ENCODE peak calls at places on chromosomes 6 and 20, in nine cellular contexts. U, S, K, I, O, D, B, J and Q are unnamed samples.

GRCh38 chr20:62363920-62364851 is 2.9 kb downstream of the LAMA5 start:
- DNase-seq in U (peak), S (no peak), K (no peak), I (peak), O (no peak), D (no peak), B (no peak), J (no peak), Q (peak)

GRCh38 chr20:328596-329324 is 3.4 kb downstream of the SOX12 start:
- DNase-seq in U (no peak), S (no peak), K (no peak), I (no peak), O (no peak), D (no peak), B (no peak), J (no peak), Q (peak)

GRCh38 chr20:63359937-63360849 is 956 bp downstream of the CHRNA4 start:
- DNase-seq in U (no peak), S (no peak), K (no peak), I (peak), O (no peak), D (no peak), B (no peak), J (no peak), Q (no peak)

GRCh38 chr6:169452869-169453186 is 199.2 kb upstream of the THBS2 start:
- DNase-seq in U (no peak), S (no peak), K (peak), I (no peak), O (peak), D (no peak), B (no peak), J (no peak), Q (no peak)

GRCh38 chr6:132381381-132381780 is 19.9 kb downstream of the MOXD1 start:
- DNase-seq in U (no peak), S (no peak), K (no peak), I (no peak), O (no peak), D (no peak), B (no peak), J (no peak), Q (no peak)

GRCh38 chr6:153059757-153060156 is 57.2 kb upstream of the MTRF1L start:
- DNase-seq in U (no peak), S (no peak), K (no peak), I (no peak), O (no peak), D (peak), B (no peak), J (no peak), Q (no peak)

GRCh38 chr6:39599341-39599740 is 125.9 kb downstream of the KIF6 start:
- DNase-seq in U (no peak), S (no peak), K (no peak), I (no peak), O (no peak), D (no peak), B (no peak), J (no peak), Q (no peak)

GRCh38 chr20:24662286-24662685 is 192.9 kb downstream of the SYNDIG1 start:
- DNase-seq in U (no peak), S (no peak), K (no peak), I (no peak), O (no peak), D (no peak), B (no peak), J (peak), Q (no peak)

GRCh38 chr20:57317789-57318371 is 11.7 kb upstream of the SPO11 start:
- DNase-seq in U (no peak), S (no peak), K (no peak), I (no peak), O (no peak), D (no peak), B (no peak), J (no peak), Q (peak)

GRCh38 chr6:164692772-164693171 is 616.6 kb downstream of the C6orf118 start:
- DNase-seq in U (no peak), S (no peak), K (no peak), I (peak), O (no peak), D (no peak), B (no peak), J (no peak), Q (peak)
- TF ChIP-seq CTCF in U (no peak), S (no peak), K (no peak), I (no peak), O (no peak), D (no peak), B (no peak), J (no peak), Q (no peak)

GRCh38 chr20:10381477-10381876 is 52.5 kb downstream of the MKKS start:
- DNase-seq in U (peak), S (no peak), K (no peak), I (no peak), O (peak), D (peak), B (no peak), J (no peak), Q (no peak)
- TF ChIP-seq CTCF in U (no peak), S (no peak), K (peak), I (no peak), O (peak), D (no peak), B (no peak), J (no peak), Q (peak)

GRCh38 chr6:108114861-108115597 is 40.5 kb upstream of the OSTM1 start:
- DNase-seq in U (peak), S (no peak), K (peak), I (peak), O (peak), D (no peak), B (peak), J (peak), Q (peak)
- TF ChIP-seq CTCF in U (no peak), S (no peak), K (no peak), I (peak), O (no peak), D (no peak), B (peak), J (no peak), Q (peak)

DNA sequence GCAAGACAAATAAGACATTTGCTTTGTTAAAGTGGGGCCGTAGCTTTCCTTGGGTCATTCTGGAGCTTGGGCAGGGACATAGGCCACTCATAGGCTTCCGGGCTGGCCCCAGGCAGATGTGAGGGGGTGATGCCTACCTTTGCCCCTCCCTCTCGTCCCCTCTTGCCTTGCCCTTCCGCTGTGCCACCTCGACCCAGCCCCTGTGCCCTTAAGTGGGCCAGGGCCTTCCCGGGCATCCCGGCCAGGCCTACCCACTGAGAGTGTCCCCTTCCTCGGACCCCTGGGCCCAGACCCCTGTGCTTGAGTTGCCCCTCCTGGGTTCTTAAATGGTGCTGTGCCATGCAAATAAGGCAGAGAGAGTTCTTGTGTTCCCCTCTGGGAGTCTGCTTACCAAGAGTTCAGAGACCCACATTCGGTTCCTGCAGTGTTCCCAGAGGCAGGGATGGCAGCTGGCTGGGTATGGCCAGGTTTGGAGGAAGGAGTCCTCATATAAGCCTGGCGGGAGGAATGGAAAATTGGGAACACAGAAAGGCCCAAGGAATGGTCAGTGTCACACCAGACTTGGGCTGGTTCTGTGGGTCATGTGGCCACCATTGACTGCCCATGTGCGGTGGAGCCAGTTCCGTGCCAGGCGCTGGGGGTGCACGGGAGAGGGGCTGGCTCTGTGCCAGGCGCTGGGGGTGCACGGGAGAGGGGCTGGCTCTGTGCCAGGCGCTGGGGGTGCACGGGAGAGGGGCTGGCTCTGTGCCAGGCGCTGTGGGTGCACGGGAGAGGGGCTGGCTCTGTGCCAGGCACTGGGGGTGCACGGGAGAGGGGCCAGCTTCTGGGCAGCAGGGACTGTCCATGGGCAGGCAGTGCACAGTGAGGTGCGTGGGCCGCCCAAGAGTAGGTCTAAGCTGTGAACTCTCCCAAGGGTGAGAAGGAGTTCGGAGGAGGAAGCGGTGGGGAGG is 173.5 kb upstream of the SNX9 start:
- DNase-seq in U (no peak), S (no peak), K (no peak), I (no peak), O (no peak), D (no peak), B (no peak), J (no peak), Q (no peak)
- TF ChIP-seq CTCF in U (no peak), S (no peak), K (no peak), I (no peak), O (no peak), D (no peak), B (no peak), J (no peak), Q (no peak)